ENCODE peak calls at places on chromosome 1, in eight cellular contexts. L is AG08395, Y is ecto neural progenitor cell, B is adrenal gland, Z is fibroblast of pulmonary artery, T is HTR-8/SVneo, U is astrocyte, E is B cell. Q is an unnamed sample.

GRCh38 chr1:100036718-100037664 is 67.2 kb downstream of the SLC35A3 start:
- DNase-seq in L (peak; percentile 8), Y (no peak), B (peak; percentile 12), Z (peak; percentile 59), T (no peak), U (peak; percentile 63), E (no peak), Q (peak; percentile 45)

GRCh38 chr1:214050513-214051401 is 63.0 kb downstream of the PROX1 start:
- DNase-seq in L (no peak), Y (no peak), B (no peak), Z (no peak), T (no peak), U (no peak), E (no peak), Q (no peak)

GRCh38 chr1:196651637-196652215 is at the start of gene CFH:
- DNase-seq in L (peak; percentile 45), Y (no peak), B (no peak), Z (peak; percentile 92), T (peak; percentile 14), U (peak; percentile 95), E (no peak), Q (no peak)

GRCh38 chr1:13731897-13732296 is 31.9 kb downstream of the PRDM2 start:
- DNase-seq in L (no peak), Y (no peak), B (no peak), Z (no peak), T (no peak), U (no peak), E (no peak), Q (no peak)

GRCh38 chr1:211327341-211327921 is 798 bp downstream of the TRAF5 start:
- DNase-seq in L (peak; percentile 57), Y (no peak), B (peak; percentile 55), Z (peak; percentile 75), T (peak; percentile 57), U (peak; percentile 55), E (peak; percentile 58), Q (peak; percentile 16)

GRCh38 chr1:41682845-41683630 is 198.6 kb upstream of the EDN2 start:
- DNase-seq in L (peak; percentile 27), Y (no peak), B (no peak), Z (no peak), T (no peak), U (no peak), E (no peak), Q (no peak)

GRCh38 chr1:179153217-179153616 is 71.3 kb downstream of the TOR3A start:
- DNase-seq in L (no peak), Y (no peak), B (no peak), Z (no peak), T (no peak), U (peak; percentile 78), E (no peak), Q (no peak)

GRCh38 chr1:224113005-224113404 is 906 bp upstream of the FBXO28 start:
- DNase-seq in L (no peak), Y (no peak), B (no peak), Z (no peak), T (no peak), U (no peak), E (no peak), Q (no peak)

GRCh38 chr1:9825101-9826074 is 1.6 kb upstream of the CLSTN1 start:
- DNase-seq in L (peak; percentile 72), Y (peak; percentile 57), B (peak; percentile 86), Z (peak; percentile 48), T (peak; percentile 86), U (peak; percentile 67), E (no peak), Q (peak; percentile 96)

GRCh38 chr1:99751877-99752504 is 14.4 kb downstream of the FRRS1 start:
- DNase-seq in L (no peak), Y (no peak), B (no peak), Z (no peak), T (no peak), U (no peak), E (no peak), Q (no peak)

GRCh38 chr1:2631136-2632050 is 1.4 kb downstream of the MMEL1 start:
- DNase-seq in L (no peak), Y (no peak), B (no peak), Z (no peak), T (no peak), U (no peak), E (no peak), Q (no peak)

GRCh38 chr1:31064115-31064514 is 1.4 kb downstream of the PUM1 start:
- DNase-seq in L (no peak), Y (no peak), B (no peak), Z (no peak), T (no peak), U (no peak), E (no peak), Q (no peak)

GRCh38 chr1:198291036-198291435 is 134.2 kb downstream of the NEK7 start:
- DNase-seq in L (no peak), Y (no peak), B (no peak), Z (no peak), T (no peak), U (no peak), E (no peak), Q (no peak)

GRCh38 chr1:26391450-26391849 is 18.9 kb upstream of the ZNF683 start:
- DNase-seq in L (peak; percentile 75), Y (no peak), B (no peak), Z (peak; percentile 76), T (peak; percentile 54), U (no peak), E (no peak), Q (no peak)

Q was measured in LoVo.